ENCODE peak calls at places on chromosomes 16 and 17, in four cellular contexts. G is H1, Y is GM12892, W is GM12878. T is an unnamed sample.

GRCh38 chr17:17108681-17109049 is 66.4 kb downstream of the MPRIP start:
- DNase-seq in Y (no peak), W (no peak), G (no peak), T (no peak)

GRCh38 chr16:2663553-2664521 is 18.5 kb upstream of the KCTD5 start:
- DNase-seq in G (no peak), Y (no peak), W (no peak), T (no peak)

GRCh38 chr17:269616-270514 is 82.7 kb downstream of the RPH3AL start:
- DNase-seq in W (no peak), Y (no peak), G (peak), T (no peak)

GRCh38 chr16:3122926-3123570 is 10.7 kb downstream of the ZNF205 start:
- DNase-seq in G (no peak), W (no peak), Y (no peak), T (no peak)

GRCh38 chr16:14196011-14196410 is 124.9 kb downstream of the MRTFB start:
- DNase-seq in G (no peak), W (no peak), Y (no peak), T (no peak)

GRCh38 chr17:63945851-63946439 is 13.8 kb upstream of the CD79B start:
- DNase-seq in W (no peak), Y (peak), G (no peak), T (peak)

GRCh38 chr17:76011951-76012350 is 11.3 kb downstream of the CDK3 start:
- DNase-seq in Y (no peak), G (no peak), W (no peak), T (no peak)

GRCh38 chr16:11233727-11234376 is 22.2 kb downstream of the SOCS1 start:
- DNase-seq in G (peak), W (no peak), Y (no peak), T (no peak)

GRCh38 chr16:66620419-66620775 is 15.9 kb downstream of the CMTM3 start:
- DNase-seq in Y (no peak), W (no peak), G (no peak), T (no peak)

GRCh38 chr17:83078378-83079339 is 750 bp upstream of the METRNL start:
- DNase-seq in Y (no peak), W (no peak), G (no peak), T (no peak)

GRCh38 chr16:89113661-89114060 is 20.0 kb downstream of the ACSF3 start:
- DNase-seq in W (no peak), G (no peak), Y (no peak), T (no peak)

GRCh38 chr17:68591583-68591982 is 9.6 kb downstream of the FAM20A start:
- DNase-seq in G (peak), W (no peak), Y (no peak), T (no peak)

GRCh38 chr17:56506349-56506748 is 87.2 kb upstream of the NOG start:
- DNase-seq in G (no peak), W (no peak), Y (no peak), T (no peak)

GRCh38 chr17:444879-445454 is 92.4 kb upstream of the RPH3AL start:
- DNase-seq in Y (no peak), G (no peak), W (no peak), T (no peak)

GRCh38 chr16:88367560-88367959 is 15.2 kb upstream of the ZNF469 start:
- DNase-seq in W (no peak), Y (no peak), G (no peak), T (no peak)

GRCh38 chr16:70395345-70395901 is 43.5 kb downstream of the ST3GAL2 start:
- DNase-seq in G (peak), Y (peak), W (no peak), T (peak)

GRCh38 chr17:65370669-65371126 is 190.8 kb downstream of the AXIN2 start:
- DNase-seq in W (no peak), G (no peak), Y (no peak), T (no peak)

GRCh38 chr17:549197-550040 is 165.2 kb downstream of the VPS53 start:
- DNase-seq in W (no peak), G (no peak), Y (no peak), T (no peak)

GRCh38 chr16:51544850-51545467 is 393.9 kb upstream of the SALL1 start:
- DNase-seq in Y (no peak), W (no peak), G (no peak), T (no peak)

GRCh38 chr16:86167061-86167460 is 268.1 kb downstream of the IRF8 start:
- DNase-seq in Y (no peak), W (no peak), G (no peak), T (no peak)

GRCh38 chr16:66167564-66168291 is 198.8 kb upstream of the CDH5 start:
- DNase-seq in W (no peak), G (no peak), Y (no peak), T (no peak)

GRCh38 chr16:58628845-58629680 is 563 bp downstream of the CNOT1 start:
- DNase-seq in Y (no peak), G (peak), W (peak), T (no peak)

GRCh38 chr17:18259621-18260331 is 686 bp upstream of the MIEF2 start:
- DNase-seq in W (no peak), G (no peak), Y (no peak), T (no peak)

GRCh38 chr16:54651851-54652770 is 278.6 kb upstream of the IRX5 start:
- DNase-seq in W (no peak), Y (no peak), G (no peak), T (no peak)

GRCh38 chr17:7655541-7655840 is 4.8 kb downstream of the ATP1B2 start:
- DNase-seq in W (no peak), G (no peak), Y (no peak), T (no peak)

GRCh38 chr17:30316736-30317135 is 17.1 kb downstream of the TMIGD1 start:
- DNase-seq in G (no peak), W (no peak), Y (no peak), T (no peak)

GRCh38 chr17:66276328-66276937 is 26.0 kb upstream of the PRKCA start:
- DNase-seq in Y (no peak), W (no peak), G (no peak), T (no peak)

GRCh38 chr17:19348081-19348650 is 14.4 kb downstream of the B9D1 start:
- DNase-seq in W (no peak), Y (no peak), G (no peak), T (no peak)

GRCh38 chr17:9309216-9309615 is 266.4 kb downstream of the STX8 start:
- DNase-seq in Y (no peak), G (no peak), W (no peak), T (no peak)

GRCh38 chr16:56742030-56742984 is 12.4 kb downstream of the NUP93 start:
- DNase-seq in W (no peak), Y (no peak), G (no peak), T (no peak)

GRCh38 chr17:80760501-80760900 is 215.9 kb downstream of the RPTOR start:
- DNase-seq in W (peak), Y (no peak), G (no peak), T (no peak)

GRCh38 chr16:48542020-48542473 is 67.9 kb downstream of the N4BP1 start:
- DNase-seq in W (no peak), Y (no peak), G (no peak), T (no peak)

GRCh38 chr17:73605444-73605843 is 38.8 kb downstream of the SDK2 start:
- DNase-seq in Y (no peak), W (no peak), G (no peak), T (no peak)

DNA sequence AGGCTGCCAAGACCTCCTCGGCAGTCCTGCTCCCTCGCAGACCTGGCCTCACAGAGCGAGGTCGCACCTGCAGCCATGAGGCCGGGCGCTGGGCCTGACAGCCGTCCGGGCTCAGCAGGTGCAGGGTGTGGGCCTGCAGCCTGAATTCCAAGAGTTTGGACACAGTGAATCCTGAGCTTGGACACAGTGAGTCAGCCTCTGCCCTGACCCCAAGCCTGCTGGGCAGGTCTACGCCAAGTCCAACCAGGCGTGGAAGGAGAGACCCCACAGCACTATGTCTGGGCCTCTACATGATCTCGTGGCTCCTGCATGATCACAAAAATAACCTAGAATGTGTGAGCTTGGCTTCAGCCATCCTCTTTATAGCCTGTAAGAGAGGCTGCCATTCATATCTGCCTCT is 121.0 kb downstream of the C16orf95 start:
- DNase-seq in G (no peak), Y (no peak), W (no peak), T (no peak)
- TF ChIP-seq TAF1 in G (no peak), Y (no peak), W (no peak), T (no peak)

GRCh38 chr16:84851192-84852127 is 31.7 kb downstream of the CRISPLD2 start:
- DNase-seq in Y (no peak), W (no peak), G (no peak), T (no peak)
- TF ChIP-seq TAF1 in Y (no peak), W (no peak), G (no peak), T (no peak)

DNA sequence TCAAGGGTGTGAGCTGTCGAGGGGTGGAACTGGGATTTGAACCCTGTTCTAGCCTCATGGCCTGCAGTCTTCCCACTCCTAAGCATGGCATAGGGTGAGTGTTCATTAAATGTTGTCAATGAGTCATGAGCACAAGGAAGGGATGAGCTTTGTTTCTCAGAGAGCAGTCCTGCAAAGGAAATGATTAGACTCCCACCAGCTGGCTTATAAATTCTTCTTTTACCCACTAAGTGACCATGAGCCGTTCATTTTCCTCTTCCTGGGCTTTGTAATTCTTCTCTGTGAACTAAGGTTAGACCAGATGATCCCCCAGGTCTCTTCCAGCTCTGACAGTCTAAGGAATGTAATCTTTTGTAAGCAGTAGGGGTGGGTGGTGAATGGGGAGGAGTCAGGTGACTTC is 47.9 kb upstream of the HNF1B start:
- DNase-seq in Y (no peak), W (no peak), G (no peak), T (no peak)
- TF ChIP-seq TAF1 in Y (no peak), W (no peak), G (no peak), T (no peak)

GRCh38 chr17:60599620-60600489 is at the start of gene PPM1D:
- DNase-seq in Y (peak), W (peak), G (peak), T (peak)

GRCh38 chr17:60599220-60599619 is 773 bp upstream of the PPM1D start:
- DNase-seq in W (no peak), Y (no peak), G (no peak), T (no peak)

GRCh38 chr17:60600490-60601431 is 768 bp downstream of the PPM1D start:
- DNase-seq in Y (no peak), W (peak), G (peak), T (peak)

GRCh38 chr17:60597297-60597696 is 2.7 kb upstream of the PPM1D start:
- DNase-seq in Y (no peak), G (no peak), W (no peak), T (no peak)

GRCh38 chr17:60598001-60598736 is 1.8 kb upstream of the PPM1D start:
- DNase-seq in Y (no peak), G (no peak), W (no peak), T (no peak)
- TF ChIP-seq TAF1 in Y (no peak), G (no peak), W (no peak), T (no peak)

GRCh38 chr16:27806388-27806787 is 256.4 kb downstream of the KATNIP start:
- DNase-seq in Y (no peak), G (no peak), W (no peak), T (no peak)

GRCh38 chr16:27803775-27804549 is 254.0 kb downstream of the KATNIP start:
- DNase-seq in Y (no peak), W (no peak), G (no peak), T (no peak)

GRCh38 chr16:27805828-27806351 is 255.9 kb downstream of the KATNIP start:
- DNase-seq in W (no peak), G (no peak), Y (no peak), T (no peak)

GRCh38 chr16:27802664-27803450 is 252.9 kb downstream of the KATNIP start:
- DNase-seq in W (no peak), G (no peak), Y (no peak), T (no peak)

DNA sequence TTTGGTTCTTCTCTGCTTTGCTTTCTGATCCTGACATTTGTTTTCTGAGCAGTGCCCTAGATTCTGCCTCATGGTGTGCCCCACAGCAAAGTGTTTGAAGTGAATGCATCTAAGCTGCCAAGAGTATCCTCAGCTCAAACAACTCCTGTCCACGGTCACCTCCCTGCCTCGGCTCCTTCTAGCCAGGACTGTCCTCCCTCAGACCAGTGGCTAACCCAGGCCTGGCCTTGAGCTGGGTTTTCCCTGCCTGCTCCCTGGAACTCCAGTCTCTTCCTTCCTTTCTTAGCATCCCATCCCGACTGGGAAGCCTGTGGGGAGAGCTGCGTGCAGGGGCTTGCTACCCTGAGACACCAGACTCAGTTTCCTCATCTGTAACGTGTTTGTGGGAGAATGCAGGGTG is 256.5 kb downstream of the GSG1L start:
- DNase-seq in G (no peak), W (no peak), Y (no peak), T (no peak)
- TF ChIP-seq TAF1 in G (no peak), W (no peak), Y (no peak), T (no peak)

GRCh38 chr17:49224198-49224996 is 6.2 kb downstream of the PHOSPHO1 start:
- DNase-seq in Y (no peak), G (peak), W (no peak), T (no peak)

GRCh38 chr17:49223168-49223516 is 7.4 kb downstream of the PHOSPHO1 start:
- DNase-seq in Y (no peak), G (no peak), W (no peak), T (no peak)

GRCh38 chr17:49225554-49226236 is 4.9 kb downstream of the PHOSPHO1 start:
- DNase-seq in G (no peak), Y (no peak), W (no peak), T (no peak)

GRCh38 chr17:49224997-49225337 is 5.6 kb downstream of the PHOSPHO1 start:
- DNase-seq in Y (no peak), W (no peak), G (no peak), T (no peak)

GRCh38 chr17:49223517-49224197 is 6.9 kb downstream of the PHOSPHO1 start:
- DNase-seq in G (peak), Y (peak), W (no peak), T (peak)
- TF ChIP-seq TAF1 in G (no peak), Y (no peak), W (no peak), T (no peak)

GRCh38 chr17:47199627-47200324 is 9.4 kb upstream of the MYL4 start:
- DNase-seq in G (no peak), W (no peak), Y (no peak), T (no peak)
- TF ChIP-seq TAF1 in G (no peak), W (no peak), Y (no peak), T (no peak)

DNA sequence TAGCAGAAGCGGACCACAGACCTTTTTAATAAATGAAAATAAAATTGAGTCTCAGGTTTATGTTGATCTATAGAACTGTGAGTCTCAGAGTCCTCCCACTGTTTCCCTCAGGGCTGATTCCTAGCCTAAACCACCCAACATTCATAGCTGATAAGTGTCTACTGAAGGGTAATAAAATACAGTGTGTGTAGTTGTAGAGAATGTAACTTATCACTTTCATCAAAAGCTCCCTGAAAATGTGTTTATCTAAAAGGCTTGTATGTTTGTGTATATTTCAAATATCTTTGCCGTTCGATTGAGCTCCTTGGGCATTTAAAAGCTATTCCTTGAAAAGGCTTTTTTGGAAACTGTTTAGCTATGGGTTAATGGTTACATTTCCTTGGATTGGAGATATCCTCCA is 740.3 kb upstream of the SOX9 start:
- DNase-seq in W (no peak), G (no peak), Y (no peak), T (no peak)
- TF ChIP-seq TAF1 in W (no peak), G (no peak), Y (no peak), T (no peak)

T was measured in GM12891.